ENCODE peak calls at places on chromosomes 6 and 20, in six cellular contexts. H is mammary epithelial cell, V is fibroblast of lung, T is heart right ventricle, K is esophagus squamous epithelium, Z is OCI-LY7. U is an unnamed sample.

GRCh38 chr6:67606905-67607828 is 1027.9 kb upstream of the ADGRB3 start:
- DNase-seq in V (peak; percentile 41), Z (no peak), H (no peak), K (no peak), T (no peak), U (no peak)

GRCh38 chr20:57562541-57563465 is 1.9 kb downstream of the PCK1 start:
- DNase-seq in Z (no peak), K (no peak), T (no peak), V (no peak), H (no peak), U (no peak)

GRCh38 chr20:53805895-53806384 is 212.3 kb upstream of the ZNF217 start:
- DNase-seq in V (peak; percentile 79), K (no peak), T (no peak), H (peak; percentile 88), Z (no peak), U (no peak)

GRCh38 chr6:2881358-2881885 is 21.7 kb downstream of the SERPINB9 start:
- DNase-seq in V (no peak), Z (peak; percentile 82), H (no peak), T (no peak), K (no peak), U (no peak)

GRCh38 chr20:11833825-11834224 is 83.9 kb upstream of the BTBD3 start:
- DNase-seq in T (no peak), V (no peak), Z (no peak), K (no peak), H (no peak), U (no peak)

GRCh38 chr20:17875106-17875980 is 93.3 kb downstream of the SNX5 start:
- DNase-seq in T (peak; percentile 57), K (no peak), Z (no peak), H (no peak), V (peak; percentile 83), U (peak; percentile 99)

GRCh38 chr20:19552144-19552895 is 205.7 kb upstream of the RIN2 start:
- DNase-seq in H (peak; percentile 21), V (peak; percentile 3), Z (no peak), K (no peak), T (no peak), U (peak; percentile 81)

GRCh38 chr20:9838378-9839295 is at the start of gene PAK5:
- DNase-seq in K (no peak), H (peak; percentile 49), T (no peak), V (peak; percentile 75), Z (no peak), U (peak; percentile 84)

GRCh38 chr6:41644297-41644879 is 6.1 kb downstream of the MDFI start:
- DNase-seq in Z (no peak), T (no peak), H (peak; percentile 73), K (no peak), V (no peak), U (no peak)

GRCh38 chr20:37539424-37539823 is 11.7 kb upstream of the BLCAP start:
- DNase-seq in V (no peak), Z (no peak), K (no peak), H (no peak), T (no peak), U (no peak)

GRCh38 chr6:115932481-115932880 is 128.2 kb downstream of the FRK start:
- DNase-seq in V (peak; percentile 54), Z (no peak), T (no peak), K (no peak), H (peak; percentile 74), U (no peak)

GRCh38 chr6:112298021-112298745 is 43.8 kb upstream of the LAMA4 start:
- DNase-seq in K (no peak), H (peak; percentile 48), V (peak; percentile 92), T (no peak), Z (no peak), U (no peak)

GRCh38 chr6:112298816-112299281 is 44.5 kb upstream of the LAMA4 start:
- DNase-seq in Z (no peak), T (no peak), H (peak; percentile 83), V (peak; percentile 95), K (no peak), U (no peak)

GRCh38 chr6:112296694-112297093 is 42.3 kb upstream of the LAMA4 start:
- DNase-seq in Z (no peak), T (no peak), K (no peak), H (no peak), V (no peak), U (no peak)

GRCh38 chr6:112300888-112301287 is 46.2 kb upstream of the RFPL4B start:
- DNase-seq in Z (no peak), H (no peak), V (no peak), K (no peak), T (no peak), U (no peak)

DNA sequence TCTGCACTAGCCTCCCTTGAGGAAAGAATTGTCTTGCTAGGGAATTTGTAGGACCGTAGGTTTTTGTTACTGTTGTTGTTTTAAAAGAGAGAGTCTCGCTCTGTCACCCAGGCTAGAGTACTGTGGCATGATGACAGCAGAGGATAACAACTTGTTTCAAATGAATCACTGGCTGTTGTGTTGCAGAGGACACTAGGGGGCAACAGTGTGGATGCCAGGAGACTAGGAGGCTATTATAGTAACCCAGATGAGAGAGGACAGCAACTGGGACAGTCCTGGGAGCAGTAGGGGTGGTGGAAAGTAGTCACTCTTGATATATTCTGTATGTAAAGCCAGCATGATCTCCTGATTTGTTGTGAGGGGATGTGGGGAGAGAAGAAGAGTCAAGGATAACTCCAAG is 41.8 kb upstream of the LAMA4 start:
- DNase-seq in K (no peak), V (peak; percentile 54), H (peak; percentile 30), Z (peak; percentile 1), T (no peak), U (peak; percentile 18)
- H3K27ac ChIP-seq in K (no peak overlapping the region), V (no peak overlapping the region), H (no peak overlapping the region), Z (no peak overlapping the region), T (no peak overlapping the region), U (no peak overlapping the region)

GRCh38 chr20:62653373-62653772 is 11.1 kb downstream of the SLCO4A1 start:
- DNase-seq in K (no peak), H (no peak), Z (no peak), T (no peak), V (no peak), U (no peak)

GRCh38 chr20:62652894-62653305 is 10.6 kb downstream of the SLCO4A1 start:
- DNase-seq in H (no peak), V (no peak), Z (no peak), T (no peak), K (no peak), U (no peak)

GRCh38 chr20:62650551-62651284 is 8.4 kb downstream of the SLCO4A1 start:
- DNase-seq in H (no peak), K (no peak), V (no peak), T (no peak), Z (no peak), U (no peak)

GRCh38 chr20:62652051-62652893 is 10.0 kb downstream of the SLCO4A1 start:
- DNase-seq in K (peak; percentile 84), T (peak; percentile 91), H (peak; percentile 95), V (peak; percentile 90), Z (peak; percentile 80), U (peak; percentile 95)

DNA sequence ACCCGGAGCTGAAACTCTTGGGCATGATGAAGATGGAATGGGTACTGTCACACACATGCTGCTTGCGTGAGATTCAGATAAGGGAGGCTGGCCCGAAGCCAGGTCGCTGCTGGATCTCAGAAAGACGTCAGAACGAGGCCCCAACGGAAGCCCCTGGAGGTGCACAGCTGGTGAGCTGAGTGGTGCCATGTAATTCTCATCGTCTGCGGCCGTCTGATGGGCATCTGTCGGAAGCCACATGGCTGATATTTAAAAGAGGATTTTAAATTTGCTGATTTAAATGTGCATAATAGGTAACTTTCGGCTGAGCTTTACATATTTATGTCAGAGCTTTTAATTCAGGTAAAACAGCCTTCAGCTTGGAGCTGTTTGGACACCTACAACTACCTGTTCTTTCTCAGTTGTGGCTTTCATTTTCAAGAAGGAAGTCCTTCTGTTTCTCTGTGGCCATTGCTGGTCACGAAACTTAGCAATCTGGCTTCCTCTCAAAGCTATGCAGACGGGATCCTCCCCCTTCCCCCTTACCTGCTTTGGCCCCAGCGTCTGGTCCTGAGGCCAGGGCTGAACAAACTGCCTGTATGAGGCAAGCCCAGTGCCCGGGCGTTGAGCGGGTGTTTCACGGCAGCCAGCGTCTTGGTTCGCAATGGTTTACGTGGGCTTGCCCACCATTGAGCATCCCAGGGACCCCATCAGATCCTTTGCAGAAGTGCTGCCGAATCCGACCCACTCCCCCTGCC is 9.2 kb downstream of the SLCO4A1 start:
- DNase-seq in K (peak; percentile 36), H (no peak), T (peak; percentile 59), V (no peak), Z (peak; percentile 71), U (peak; percentile 44)
- H3K4me1 ChIP-seq in K (peaks cover 83% of the 10 kb centered on the region), H (peaks cover 15% of the 10 kb centered on the region), T (peaks cover 51% of the 10 kb centered on the region), V (peaks cover 13% of the 10 kb centered on the region), Z (peaks cover 67% of the 10 kb centered on the region), U (peaks cover 40% of the 10 kb centered on the region)

GRCh38 chr6:37693546-37694250 is 4.0 kb downstream of the MDGA1 start:
- DNase-seq in Z (no peak), H (no peak), T (no peak), K (no peak), V (no peak), U (no peak)

GRCh38 chr6:37695857-37696219 is 1.8 kb downstream of the MDGA1 start:
- DNase-seq in T (no peak), K (no peak), V (peak; percentile 43), H (peak; percentile 21), Z (no peak), U (no peak)

GRCh38 chr6:37694259-37694658 is 3.4 kb downstream of the MDGA1 start:
- DNase-seq in H (no peak), V (no peak), K (no peak), Z (no peak), T (no peak), U (no peak)

GRCh38 chr6:37696220-37696840 is 1.4 kb downstream of the MDGA1 start:
- DNase-seq in H (peak; percentile 33), T (peak; percentile 31), K (no peak), V (peak; percentile 63), Z (no peak), U (no peak)

GRCh38 chr6:37695273-37695672 is 2.4 kb downstream of the MDGA1 start:
- DNase-seq in T (no peak), K (no peak), Z (no peak), H (no peak), V (no peak), U (no peak)
- TF ChIP-seq CTCF in T (no peak), K (no peak), Z (no peak), H (no peak), V (no peak), U (no peak)

GRCh38 chr6:147853574-147853973 is 345.1 kb downstream of the SAMD5 start:
- DNase-seq in T (no peak), H (no peak), V (no peak), Z (no peak), K (no peak), U (no peak)
- H3K27ac ChIP-seq in T (no peak overlapping the region), H (no peak overlapping the region), V (no peak overlapping the region), Z (no peak overlapping the region), K (no peak overlapping the region), U (no peak overlapping the region)

GRCh38 chr20:3894796-3895195 is 5.6 kb downstream of the PANK2 start:
- DNase-seq in H (no peak), T (no peak), K (no peak), Z (no peak), V (no peak), U (no peak)
- H3K4me1 ChIP-seq in H (peaks cover 37% of the 10 kb centered on the region), T (peaks cover 93% of the 10 kb centered on the region), K (peaks cover 97% of the 10 kb centered on the region), Z (peaks cover 75% of the 10 kb centered on the region), V (peaks cover 6% of the 10 kb centered on the region), U (peaks cover 76% of the 10 kb centered on the region)

GRCh38 chr6:148528292-148528691 is 185.7 kb downstream of the SASH1 start:
- DNase-seq in Z (peak; percentile 19), K (no peak), T (no peak), H (no peak), V (peak; percentile 23), U (no peak)
- TF ChIP-seq CTCF in Z (peak; percentile 58), K (no peak), T (peak; percentile 7), H (no peak), V (peak; percentile 41), U (no peak)

GRCh38 chr6:44478158-44478557 is 90.7 kb downstream of the CDC5L start:
- DNase-seq in V (no peak), K (no peak), H (no peak), T (no peak), Z (no peak), U (no peak)
- H3K27ac ChIP-seq in V (no peak overlapping the region), K (no peak overlapping the region), H (no peak overlapping the region), T (no peak overlapping the region), Z (no peak overlapping the region), U (peak overlapping the region; percentile 73)

U was measured in thyroid gland.